ENCODE peak calls at places on chromosomes 13 and 19, in seven cellular contexts. C, K, Z, N, B, R and F are unnamed samples.

GRCh38 chr13:34207334-34207733 is 389.4 kb downstream of the RFC3 start:
- DNase-seq in C (peak; percentile 43), K (peak; percentile 61), Z (no peak), N (no peak), B (peak; percentile 84), R (no peak), F (peak; percentile 76)

GRCh38 chr13:46896346-46897138 is at the start of gene HTR2A:
- DNase-seq in C (no peak), K (no peak), Z (no peak), N (peak; percentile 13), B (peak; percentile 23), R (no peak), F (peak; percentile 37)

GRCh38 chr19:8108560-8109445 is 40.6 kb downstream of the FBN3 start:
- DNase-seq in C (no peak), K (no peak), Z (no peak), N (no peak), B (no peak), R (no peak), F (no peak)

GRCh38 chr13:51819544-51819943 is 15.6 kb upstream of the DHRS12 start:
- DNase-seq in C (no peak), K (no peak), Z (no peak), N (no peak), B (no peak), R (no peak), F (no peak)

GRCh38 chr19:38538793-38539528 is 78.8 kb downstream of the MAP4K1 start:
- DNase-seq in C (no peak), K (no peak), Z (no peak), N (peak; percentile 73), B (no peak), R (no peak), F (no peak)

GRCh38 chr13:105979586-105979985 is 555.9 kb downstream of the EFNB2 start:
- DNase-seq in C (no peak), K (no peak), Z (no peak), N (no peak), B (no peak), R (no peak), F (no peak)

GRCh38 chr19:19459707-19460251 is 54.3 kb downstream of the GATAD2A start:
- DNase-seq in C (peak; percentile 33), K (peak; percentile 40), Z (peak; percentile 45), N (peak; percentile 76), B (peak; percentile 74), R (no peak), F (peak; percentile 87)

GRCh38 chr13:41458939-41459753 is 1.8 kb downstream of the RGCC start:
- DNase-seq in C (no peak), K (peak; percentile 19), Z (peak; percentile 50), N (peak; percentile 78), B (peak; percentile 35), R (no peak), F (no peak)

GRCh38 chr19:4713384-4713951 is 10.2 kb downstream of the DPP9 start:
- DNase-seq in C (peak; percentile 92), K (peak; percentile 98), Z (no peak), N (no peak), B (peak; percentile 99), R (no peak), F (peak; percentile 93)

GRCh38 chr19:18606281-18607221 is at the start of gene CRLF1:
- DNase-seq in C (no peak), K (no peak), Z (no peak), N (no peak), B (no peak), R (no peak), F (no peak)

GRCh38 chr19:32041681-32042292 is 303.6 kb upstream of the ZNF507 start:
- DNase-seq in C (peak; percentile 22), K (no peak), Z (no peak), N (peak; percentile 23), B (peak; percentile 2), R (no peak), F (no peak)

GRCh38 chr19:54164369-54165068 is 5.0 kb upstream of the LENG1 start:
- DNase-seq in C (peak; percentile 83), K (no peak), Z (peak; percentile 31), N (peak; percentile 74), B (no peak), R (no peak), F (no peak)

GRCh38 chr19:5083547-5083965 is 114.6 kb downstream of the KDM4B start:
- DNase-seq in C (no peak), K (no peak), Z (no peak), N (no peak), B (no peak), R (no peak), F (no peak)

GRCh38 chr13:34156841-34157365 is 339.0 kb downstream of the RFC3 start:
- DNase-seq in C (peak; percentile 86), K (peak; percentile 85), Z (no peak), N (peak; percentile 49), B (peak; percentile 97), R (no peak), F (peak; percentile 100)

GRCh38 chr13:26616126-26616525 is 58.6 kb downstream of the WASF3 start:
- DNase-seq in C (no peak), K (no peak), Z (no peak), N (no peak), B (peak; percentile 72), R (no peak), F (peak; percentile 79)